ENCODE peak calls at places on chromosome 18, in four cellular contexts. B, K, E and P are unnamed samples.

GRCh38 chr18:13425357-13426095 is 207.0 kb downstream of the LDLRAD4 start:
- DNase-seq in B (no peak), K (no peak), E (no peak), P (no peak)

GRCh38 chr18:13217971-13218375 is 587 bp upstream of the LDLRAD4 start:
- DNase-seq in B (no peak), K (no peak), E (no peak), P (no peak)

GRCh38 chr18:29969876-29970275 is 1072.7 kb downstream of the DSC3 start:
- DNase-seq in B (no peak), K (no peak), E (no peak), P (peak; percentile 5)

GRCh38 chr18:1048048-1048447 is 143.4 kb downstream of the ADCYAP1 start:
- DNase-seq in B (no peak), K (no peak), E (no peak), P (no peak)

GRCh38 chr18:80233899-80234298 is 13.4 kb downstream of the PARD6G start:
- DNase-seq in B (peak; percentile 77), K (no peak), E (no peak), P (peak; percentile 78)

GRCh38 chr18:51537487-51537886 is 340.0 kb upstream of the MEX3C start:
- DNase-seq in B (peak; percentile 66), K (no peak), E (no peak), P (peak; percentile 63)

GRCh38 chr18:48777737-48778111 is 173.0 kb downstream of the SMAD7 start:
- DNase-seq in B (no peak), K (no peak), E (no peak), P (no peak)

GRCh38 chr18:62282188-62282629 is 42.9 kb upstream of the TNFRSF11A start:
- DNase-seq in B (peak; percentile 6), K (no peak), E (no peak), P (no peak)

GRCh38 chr18:4232656-4233055 is 222.5 kb downstream of the DLGAP1 start:
- DNase-seq in B (no peak), K (no peak), E (no peak), P (no peak)

GRCh38 chr18:79509536-79509930 is 113.8 kb downstream of the NFATC1 start:
- DNase-seq in B (no peak), K (peak; percentile 57), E (no peak), P (no peak)

GRCh38 chr18:22936515-22936914 is 3.4 kb downstream of the RBBP8 start:
- DNase-seq in B (no peak), K (no peak), E (no peak), P (no peak)

GRCh38 chr18:22934789-22935188 is 1.7 kb downstream of the RBBP8 start:
- DNase-seq in B (no peak), K (no peak), E (no peak), P (no peak)

GRCh38 chr18:22935431-22935830 is 2.3 kb downstream of the RBBP8 start:
- DNase-seq in B (peak; percentile 17), K (no peak), E (no peak), P (no peak)

GRCh38 chr18:22943847-22944246 is 10.7 kb downstream of the RBBP8 start:
- DNase-seq in B (no peak), K (no peak), E (no peak), P (no peak)

GRCh38 chr18:22939649-22940048 is 6.5 kb downstream of the RBBP8 start:
- DNase-seq in B (no peak), K (no peak), E (no peak), P (no peak)
- H3K4me1 ChIP-seq in B (peaks cover 22% of the 10 kb centered on the region), K (no peaks in the 10 kb centered on the region), E (peaks cover 3% of the 10 kb centered on the region), P (peaks cover 21% of the 10 kb centered on the region)

DNA sequence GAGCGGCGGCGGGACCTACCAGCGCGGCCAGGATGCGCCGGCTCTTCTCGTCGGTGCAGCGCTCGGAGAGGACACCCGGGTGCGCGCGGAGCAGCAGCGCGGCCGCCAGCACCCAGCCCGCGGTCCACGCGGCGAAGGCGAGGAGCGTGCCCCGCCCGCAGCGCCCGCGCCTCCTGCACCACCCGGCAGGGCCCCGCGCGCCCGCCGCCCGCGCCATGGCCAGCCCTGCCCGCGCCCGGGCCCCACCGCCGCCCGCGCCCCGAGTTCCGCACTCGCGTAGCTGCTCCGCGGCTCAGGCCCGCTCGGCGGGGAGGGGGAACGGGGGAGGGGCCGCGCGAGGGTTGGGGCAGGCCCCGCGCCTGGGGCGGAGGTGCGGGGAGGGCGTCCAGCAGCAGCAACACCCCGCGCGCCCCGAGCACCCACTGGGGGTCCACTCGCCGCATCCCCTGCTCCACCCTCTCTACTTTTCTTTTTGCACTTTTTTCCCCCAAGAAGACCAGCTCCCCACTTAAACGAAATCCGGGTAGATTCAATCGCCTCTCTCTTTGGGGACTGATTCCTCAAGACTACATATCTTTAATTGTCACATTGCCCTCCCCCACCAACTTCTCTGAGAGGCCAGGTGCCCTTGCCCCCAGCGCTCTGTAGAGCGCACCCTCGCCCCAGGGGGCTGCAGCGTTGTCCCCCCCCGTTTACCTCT is at the start of gene DIPK1C:
- DNase-seq in B (no peak), K (no peak), E (no peak), P (no peak)
- H3K27me3 ChIP-seq in B (peaks cover 36% of the 10 kb centered on the region), K (peaks cover 51% of the 10 kb centered on the region), E (peaks cover 1% of the 10 kb centered on the region), P (peaks cover 72% of the 10 kb centered on the region)

GRCh38 chr18:9973461-9973860 is 59.6 kb downstream of the VAPA start:
- DNase-seq in B (no peak), K (no peak), E (no peak), P (no peak)
- H3K27ac ChIP-seq in B (no peak overlapping the region), K (no peak overlapping the region), E (no peak overlapping the region), P (no peak overlapping the region)

DNA sequence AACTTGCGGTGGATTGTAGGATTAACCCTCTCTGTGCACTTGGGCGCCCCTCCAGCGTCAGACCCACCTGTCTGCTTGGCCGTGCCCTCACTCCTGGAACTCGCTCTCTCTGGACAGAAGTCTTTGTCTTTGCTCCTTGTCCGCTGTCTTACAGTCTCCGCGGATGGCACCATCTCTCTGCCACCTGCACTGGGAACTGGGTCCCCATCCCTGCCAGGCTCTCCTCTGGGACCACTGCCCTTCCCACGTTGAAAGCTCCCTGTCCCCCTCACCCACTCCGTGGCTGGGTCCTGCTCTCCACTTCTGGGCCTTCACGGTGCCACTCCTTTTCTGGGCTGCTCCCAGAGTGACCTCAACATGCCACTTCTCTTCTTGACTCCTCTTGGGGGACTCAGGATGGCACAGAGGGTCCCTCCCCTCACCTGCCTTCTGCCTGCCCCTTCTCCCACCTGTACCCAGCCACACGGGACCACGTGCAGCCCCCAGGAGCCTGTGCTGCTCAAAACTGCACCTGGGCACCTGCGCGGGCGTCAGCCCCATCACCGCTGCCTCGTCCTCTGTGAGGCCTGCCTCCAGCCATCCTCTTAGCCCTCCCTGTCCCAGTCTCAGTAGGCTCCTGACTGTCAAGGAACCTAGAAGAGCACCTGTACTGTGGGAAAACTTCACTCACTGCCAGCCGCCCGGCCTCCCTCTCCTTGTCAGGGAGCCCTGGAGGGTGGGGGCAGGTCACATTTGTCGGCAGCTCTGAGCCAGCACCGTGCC is 11.1 kb downstream of the CNDP2 start:
- DNase-seq in B (no peak), K (peak; percentile 54), E (no peak), P (no peak)
- H3K4me1 ChIP-seq in B (peaks cover 2% of the 10 kb centered on the region), K (no peaks in the 10 kb centered on the region), E (no peaks in the 10 kb centered on the region), P (no peaks in the 10 kb centered on the region)

DNA sequence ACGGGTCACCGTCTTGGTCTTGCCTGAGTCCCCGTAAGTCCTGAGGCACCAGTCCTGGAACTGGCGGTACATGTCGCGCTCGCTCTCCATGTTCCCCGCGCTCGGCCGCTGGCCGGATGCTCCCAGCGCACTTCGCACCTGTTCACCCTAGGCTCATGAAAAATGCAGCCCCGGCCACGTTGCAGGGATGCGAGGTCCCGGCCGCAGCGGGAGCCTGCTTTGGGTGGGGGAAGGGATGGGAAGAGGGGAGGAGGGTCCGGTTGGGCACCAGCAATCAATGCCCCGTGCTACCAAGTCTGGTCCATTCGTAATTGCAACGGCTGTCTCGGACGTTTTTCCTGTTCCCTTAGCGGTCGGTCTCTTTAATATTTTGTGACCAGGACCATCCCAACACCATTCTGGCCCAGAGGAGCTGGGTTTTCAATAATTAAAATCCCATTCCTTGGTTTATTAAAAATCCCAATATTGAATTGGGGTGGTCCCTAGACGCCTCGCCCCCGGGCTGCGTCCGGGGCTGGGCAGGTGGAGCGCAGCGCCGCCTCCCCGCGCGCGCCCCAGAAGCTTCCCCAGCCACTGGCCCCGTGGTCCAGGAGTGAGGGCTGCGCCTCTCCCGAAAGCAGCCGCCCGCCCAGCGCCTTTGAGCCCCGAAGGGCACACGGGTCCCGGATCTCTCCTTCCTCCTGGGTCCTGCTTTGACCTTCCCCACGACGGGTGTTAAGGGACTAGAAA is 1.4 kb downstream of the NOL4 start:
- DNase-seq in B (peak; percentile 6), K (no peak), E (no peak), P (no peak)
- H3K27me3 ChIP-seq in B (peaks cover 47% of the 10 kb centered on the region), K (peaks cover 54% of the 10 kb centered on the region), E (no peaks in the 10 kb centered on the region), P (peaks cover 71% of the 10 kb centered on the region)

DNA sequence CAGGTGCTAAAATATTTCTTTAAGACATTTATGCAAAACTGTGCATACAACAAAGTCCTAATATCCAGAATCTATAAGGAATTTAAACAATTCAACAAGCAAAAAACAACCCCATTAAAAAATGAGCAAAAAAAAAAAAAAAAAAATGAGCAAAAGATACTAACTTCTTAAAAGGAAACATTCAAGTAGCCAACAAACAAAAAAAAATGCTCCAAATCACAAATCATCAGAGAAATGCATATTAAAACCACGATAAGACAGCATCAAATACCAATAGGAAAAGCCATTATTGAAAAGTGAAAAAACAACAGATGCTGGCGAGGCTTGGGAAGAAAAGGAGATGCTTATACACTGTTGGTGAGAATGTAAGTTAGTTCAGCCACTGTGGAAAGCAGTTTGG is 34.9 kb downstream of the B4GALT6 start:
- DNase-seq in B (no peak), K (no peak), E (no peak), P (no peak)
- H3K27ac ChIP-seq in B (no peak overlapping the region), K (no peak overlapping the region), E (no peak overlapping the region), P (no peak overlapping the region)

GRCh38 chr18:9105420-9105819 is 2.9 kb downstream of the NDUFV2 start:
- DNase-seq in B (no peak), K (no peak), E (no peak), P (no peak)
- H3K4me1 ChIP-seq in B (peaks cover 27% of the 10 kb centered on the region), K (peaks cover 75% of the 10 kb centered on the region), E (peaks cover 21% of the 10 kb centered on the region), P (peaks cover 31% of the 10 kb centered on the region)